ENCODE peak calls at places on chromosome 9, in nine cellular contexts. O, I, M, H, V, F, S, G and C are unnamed samples.

GRCh38 chr9:137788561-137789294 is 88.9 kb upstream of the CACNA1B start:
- DNase-seq in O (peak; percentile 50), I (no peak), M (no peak), H (no peak), V (no peak), F (peak; percentile 72), S (no peak), G (no peak), C (no peak)

GRCh38 chr9:438961-439768 is 224.5 kb downstream of the DOCK8 start:
- DNase-seq in O (peak; percentile 70), I (no peak), M (no peak), H (no peak), V (no peak), F (no peak), S (no peak), G (no peak), C (peak; percentile 82)

GRCh38 chr9:3865373-3865772 is 339.6 kb upstream of the RFX3 start:
- DNase-seq in O (no peak), I (no peak), M (no peak), H (no peak), V (no peak), F (no peak), S (no peak), G (no peak), C (no peak)

GRCh38 chr9:11356101-11356500 is 743.3 kb upstream of the PTPRD start:
- DNase-seq in O (no peak), I (no peak), M (no peak), H (no peak), V (no peak), F (no peak), S (no peak), G (no peak), C (no peak)

GRCh38 chr9:125902865-125903512 is 155.8 kb downstream of the PBX3 start:
- DNase-seq in O (no peak), I (no peak), M (no peak), H (no peak), V (no peak), F (no peak), S (no peak), G (no peak), C (no peak)

GRCh38 chr9:138023394-138024124 is 146.0 kb downstream of the CACNA1B start:
- DNase-seq in O (peak; percentile 34), I (no peak), M (no peak), H (no peak), V (no peak), F (peak; percentile 2), S (no peak), G (no peak), C (peak; percentile 31)

GRCh38 chr9:63816742-63817621 is 1468.0 kb downstream of the FOXD4L5 start:
- DNase-seq in O (peak; percentile 84), I (peak; percentile 66), M (peak; percentile 97), H (peak; percentile 96), V (no peak), F (peak; percentile 79), S (peak; percentile 69), G (peak; percentile 65), C (peak; percentile 89)

GRCh38 chr9:15606667-15607472 is 54.0 kb downstream of the CCDC171 start:
- DNase-seq in O (no peak), I (no peak), M (no peak), H (peak; percentile 25), V (peak; percentile 22), F (no peak), S (no peak), G (peak; percentile 28), C (no peak)

GRCh38 chr9:26054600-26055516 is 376.6 kb upstream of the TUSC1 start:
- DNase-seq in O (no peak), I (no peak), M (no peak), H (no peak), V (no peak), F (no peak), S (no peak), G (no peak), C (no peak)

GRCh38 chr9:134189475-134190231 is 25.3 kb upstream of the RNU6ATAC start:
- DNase-seq in O (peak; percentile 67), I (no peak), M (no peak), H (no peak), V (no peak), F (no peak), S (peak; percentile 2), G (no peak), C (peak; percentile 48)

GRCh38 chr9:97714435-97714834 is 17.3 kb upstream of the XPA start:
- DNase-seq in O (no peak), I (no peak), M (peak; percentile 62), H (no peak), V (no peak), F (no peak), S (no peak), G (no peak), C (no peak)

GRCh38 chr9:99363509-99363908 is 141.4 kb downstream of the SEC61B start:
- DNase-seq in O (no peak), I (no peak), M (no peak), H (no peak), V (no peak), F (no peak), S (no peak), G (no peak), C (no peak)

GRCh38 chr9:120935383-120935857 is 8.8 kb upstream of the TRAF1 start:
- DNase-seq in O (peak; percentile 98), I (no peak), M (peak; percentile 99), H (peak; percentile 100), V (no peak), F (peak; percentile 99), S (no peak), G (peak; percentile 91), C (peak; percentile 98)

GRCh38 chr9:98087420-98088354 is 31.2 kb downstream of the NANS start:
- DNase-seq in O (peak; percentile 69), I (no peak), M (no peak), H (peak; percentile 73), V (no peak), F (peak; percentile 59), S (no peak), G (no peak), C (peak; percentile 71)

GRCh38 chr9:121455527-121456239 is 44.0 kb downstream of the GGTA1 start:
- DNase-seq in O (no peak), I (peak; percentile 13), M (no peak), H (no peak), V (no peak), F (no peak), S (peak; percentile 17), G (peak; percentile 36), C (no peak)

GRCh38 chr9:124340219-124341069 is 74.8 kb downstream of the PSMB7 start:
- DNase-seq in O (no peak), I (no peak), M (no peak), H (no peak), V (no peak), F (no peak), S (no peak), G (no peak), C (no peak)

GRCh38 chr9:124339603-124340146 is 75.6 kb downstream of the PSMB7 start:
- DNase-seq in O (no peak), I (no peak), M (no peak), H (no peak), V (no peak), F (no peak), S (no peak), G (no peak), C (no peak)

GRCh38 chr9:124342946-124343485 is 72.2 kb downstream of the PSMB7 start:
- DNase-seq in O (peak; percentile 89), I (no peak), M (peak; percentile 93), H (peak; percentile 58), V (no peak), F (no peak), S (no peak), G (no peak), C (no peak)

GRCh38 chr9:124342402-124342945 is 72.8 kb downstream of the PSMB7 start:
- DNase-seq in O (no peak), I (no peak), M (no peak), H (no peak), V (no peak), F (no peak), S (no peak), G (no peak), C (no peak)

DNA sequence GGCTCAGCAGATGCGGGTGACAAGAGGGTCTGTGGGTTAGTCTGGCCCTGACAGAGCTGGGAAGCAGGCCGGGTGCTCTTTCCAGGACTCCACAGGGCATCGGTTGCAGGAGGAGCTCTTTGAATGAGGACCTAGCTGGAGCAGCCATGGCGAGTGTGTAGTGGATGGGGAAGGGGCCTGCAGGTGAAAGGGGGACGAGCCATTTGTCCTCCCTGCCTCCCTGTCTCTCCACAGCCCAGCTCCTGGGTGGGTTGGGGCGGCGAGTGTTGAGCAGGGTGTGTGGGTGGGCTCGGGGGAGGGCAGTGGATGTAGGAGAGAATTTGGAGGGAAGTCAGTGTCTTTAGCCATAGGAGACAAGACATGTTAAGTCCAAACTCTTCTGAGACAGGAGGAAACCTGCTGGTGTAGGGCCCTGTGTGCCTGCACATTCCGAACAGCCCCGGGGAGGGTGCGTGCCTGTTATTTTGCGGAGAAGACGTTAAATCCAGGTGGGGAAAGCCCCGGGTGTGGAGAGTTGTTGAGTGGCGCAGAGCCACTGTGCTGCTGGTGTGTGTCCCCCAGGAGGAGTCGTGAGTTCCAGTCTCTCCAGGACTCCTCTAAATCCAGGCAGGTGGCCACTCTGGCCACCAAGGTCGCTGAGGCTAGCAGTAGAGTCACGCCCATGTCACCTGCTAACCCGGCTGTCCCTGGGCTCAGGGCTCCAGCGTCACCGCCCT is 73.6 kb downstream of the PSMB7 start:
- DNase-seq in O (no peak), I (no peak), M (no peak), H (no peak), V (no peak), F (no peak), S (no peak), G (no peak), C (no peak)
- TF ChIP-seq POLR2AphosphoS5 in O (no peak), I (peak; percentile 50), M (no peak), H (no peak), V (no peak), F (no peak), S (peak; percentile 25), G (no peak), C (no peak)

GRCh38 chr9:129641751-129642585 is at the start of gene ASB6:
- DNase-seq in O (peak; percentile 98), I (peak; percentile 100), M (peak; percentile 99), H (peak; percentile 92), V (peak; percentile 92), F (peak; percentile 97), S (peak; percentile 100), G (peak; percentile 98), C (peak; percentile 98)
- TF ChIP-seq POLR2AphosphoS5 in O (peak; percentile 52), I (peak; percentile 60), M (peak; percentile 90), H (peak; percentile 95), V (peak; percentile 67), F (peak; percentile 98), S (peak; percentile 72), G (peak; percentile 48), C (no peak)

GRCh38 chr9:78103971-78104433 is 72.4 kb upstream of the GNAQ start:
- DNase-seq in O (no peak), I (peak; percentile 4), M (no peak), H (no peak), V (no peak), F (no peak), S (no peak), G (no peak), C (no peak)
- TF ChIP-seq POLR2AphosphoS5 in O (no peak), I (no peak), M (no peak), H (no peak), V (no peak), F (no peak), S (no peak), G (no peak), C (no peak)

DNA sequence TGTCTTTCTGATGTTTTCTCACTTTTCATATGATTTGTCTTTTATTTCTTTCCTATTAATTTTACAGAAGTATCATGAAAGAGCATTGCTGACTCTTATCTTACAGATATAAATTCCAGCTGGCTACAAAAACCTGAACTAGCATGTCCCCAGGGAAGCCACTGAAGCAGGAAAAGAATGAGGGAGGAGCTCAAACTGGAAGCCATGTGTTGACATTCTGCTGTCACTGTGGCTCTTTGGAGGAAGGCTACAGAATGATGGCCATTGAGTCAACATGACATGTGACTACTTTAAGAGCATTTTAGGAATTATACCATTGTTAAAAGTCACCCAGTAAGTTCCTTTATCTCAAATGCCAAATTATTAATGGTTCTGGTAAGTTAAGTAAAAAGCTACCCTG is 638.3 kb upstream of the DMAC1 start:
- DNase-seq in O (no peak), I (no peak), M (no peak), H (no peak), V (no peak), F (no peak), S (no peak), G (no peak), C (no peak)
- TF ChIP-seq POLR2AphosphoS5 in O (no peak), I (no peak), M (no peak), H (no peak), V (no peak), F (no peak), S (no peak), G (no peak), C (no peak)